ENCODE peak calls at places on chromosomes 4 and X, in nine cellular contexts. B is GM23338; K is K562; R is aorta; C is DND-41; M is effector memory CD4-positive, alpha-beta T cell; H is naive thymus-derived CD4-positive, alpha-beta T cell; S is pancreas; X is body of pancreas. F is an unnamed sample.

GRCh38 chrX:22314211-22314610 is 41.5 kb downstream of the CBLL2 start:
- DNase-seq in B (no peak), K (no peak), R (no peak), C (no peak), M (no peak), H (no peak), S (no peak), X (no peak), F (no peak)

GRCh38 chr4:81304871-81305270 is 89.8 kb upstream of the PRKG2 start:
- DNase-seq in B (no peak), K (no peak), R (no peak), C (no peak), M (no peak), H (no peak), S (no peak), X (no peak), F (no peak)

GRCh38 chr4:102326951-102327350 is 18.3 kb downstream of the SLC39A8 start:
- DNase-seq in B (no peak), K (no peak), R (no peak), C (no peak), M (no peak), H (no peak), S (no peak), X (no peak), F (no peak)

GRCh38 chr4:150972592-150972991 is 42.5 kb downstream of the LRBA start:
- DNase-seq in B (no peak), K (no peak), R (no peak), C (no peak), M (no peak), H (no peak), S (no peak), X (no peak), F (no peak)

GRCh38 chr4:2968381-2968780 is 5.0 kb downstream of the GRK4 start:
- DNase-seq in B (no peak), K (no peak), R (no peak), C (no peak), M (no peak), H (no peak), S (no peak), X (no peak), F (no peak)

GRCh38 chr4:183783933-183784622 is 121.0 kb upstream of the STOX2 start:
- DNase-seq in B (peak; percentile 60), K (no peak), R (no peak), C (no peak), M (no peak), H (no peak), S (no peak), X (no peak), F (no peak)

GRCh38 chr4:68732653-68733466 is 62.4 kb upstream of the UGT2B15 start:
- DNase-seq in B (no peak), K (no peak), R (no peak), C (no peak), M (no peak), H (no peak), S (peak; percentile 19), X (peak; percentile 56), F (no peak)

GRCh38 chr4:88457307-88458090 is 580 bp downstream of the HERC5 start:
- DNase-seq in B (peak; percentile 77), K (no peak), R (peak; percentile 86), C (peak; percentile 43), M (peak; percentile 43), H (no peak), S (peak; percentile 67), X (peak; percentile 57), F (no peak)

GRCh38 chrX:121307441-121307840 is 260.0 kb downstream of the GLUD2 start:
- DNase-seq in B (no peak), K (no peak), R (no peak), C (no peak), M (no peak), H (no peak), S (no peak), X (no peak), F (no peak)

GRCh38 chr4:27930976-27931375 is 1070.3 kb downstream of the STIM2 start:
- DNase-seq in B (no peak), K (no peak), R (no peak), C (no peak), M (no peak), H (no peak), S (no peak), X (no peak), F (no peak)

GRCh38 chrX:16826207-16826606 is 39.9 kb downstream of the TXLNG start:
- DNase-seq in B (no peak), K (peak; percentile 45), R (no peak), C (no peak), M (no peak), H (peak; percentile 21), S (no peak), X (no peak), F (no peak)

GRCh38 chr4:55008166-55009056 is 117.0 kb downstream of the KDR start:
- DNase-seq in B (peak; percentile 58), K (peak; percentile 26), R (no peak), C (no peak), M (no peak), H (no peak), S (no peak), X (no peak), F (no peak)

GRCh38 chrX:17525762-17526555 is 151.0 kb downstream of the NHS start:
- DNase-seq in B (no peak), K (no peak), R (no peak), C (no peak), M (no peak), H (no peak), S (no peak), X (no peak), F (no peak)

GRCh38 chr4:20679946-20680345 is 20.3 kb upstream of the PACRGL start:
- DNase-seq in B (no peak), K (no peak), R (no peak), C (no peak), M (no peak), H (no peak), S (no peak), X (no peak), F (no peak)

DNA sequence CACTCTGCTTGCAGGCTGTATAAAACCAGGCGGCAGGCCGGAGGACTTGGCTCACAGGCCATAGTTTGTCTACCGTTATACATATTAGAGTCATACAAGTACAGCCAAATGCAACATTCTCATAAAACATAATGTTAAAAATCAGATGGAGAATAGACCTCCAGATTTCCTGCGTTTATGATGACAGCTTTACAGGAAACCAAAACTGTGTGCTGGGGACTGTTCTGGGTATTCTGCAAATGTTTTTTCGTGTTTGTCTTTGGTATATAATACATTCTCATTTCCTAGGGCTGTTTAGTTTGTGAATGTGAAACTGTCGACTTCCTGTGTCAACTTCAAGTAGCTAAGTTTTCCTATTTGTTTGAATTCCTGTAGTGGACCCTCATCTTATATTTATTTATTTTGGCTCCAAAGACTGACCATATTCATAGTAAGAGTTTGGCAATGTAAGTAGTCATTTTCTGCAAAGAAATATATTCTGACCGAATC is 79.5 kb upstream of the FAM9C start:
- DNase-seq in B (no peak), K (no peak), R (no peak), C (no peak), M (no peak), H (peak; percentile 18), S (no peak), X (no peak), F (no peak)
- H3K27ac ChIP-seq in B (no peak overlapping the region), K (no peak overlapping the region), R (no peak overlapping the region), C (peak overlapping the region; percentile 88), M (peak overlapping the region; percentile 42), H (peak overlapping the region; percentile 52), S (no peak overlapping the region), X (no peak overlapping the region), F (peak overlapping the region; percentile 29)

DNA sequence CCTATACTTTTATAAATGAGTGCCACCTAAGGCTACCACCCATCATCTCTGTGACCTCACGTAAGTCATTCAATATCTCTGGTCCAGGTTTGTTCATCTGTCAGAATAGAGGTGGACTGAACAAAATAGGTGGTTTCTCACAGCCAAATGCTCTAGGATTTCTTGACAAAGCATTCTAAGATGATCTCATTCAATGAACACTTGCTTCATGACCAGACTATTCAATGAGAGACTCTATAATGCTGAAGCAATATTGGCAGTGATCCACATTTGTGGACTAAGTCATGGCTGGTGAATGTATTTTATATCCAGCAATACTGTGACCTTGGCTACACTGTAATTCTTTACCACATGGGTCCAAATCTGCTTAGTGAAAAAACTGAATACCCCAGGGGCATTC is 37.9 kb downstream of the LDB2 start:
- DNase-seq in B (no peak), K (no peak), R (no peak), C (no peak), M (no peak), H (no peak), S (no peak), X (no peak), F (no peak)
- H3K27ac ChIP-seq in B (no peak overlapping the region), K (no peak overlapping the region), R (no peak overlapping the region), C (no peak overlapping the region), M (no peak overlapping the region), H (no peak overlapping the region), S (no peak overlapping the region), X (no peak overlapping the region), F (no peak overlapping the region)

GRCh38 chrX:153707406-153707805 is 16.8 kb downstream of the BCAP31 start:
- DNase-seq in B (no peak), K (no peak), R (no peak), C (no peak), M (no peak), H (no peak), S (no peak), X (no peak), F (no peak)

GRCh38 chrX:153704021-153704526 is 16.3 kb downstream of the SLC6A8 start:
- DNase-seq in B (no peak), K (no peak), R (no peak), C (no peak), M (no peak), H (no peak), S (no peak), X (no peak), F (no peak)

GRCh38 chrX:153709726-153710674 is 14.2 kb downstream of the BCAP31 start:
- DNase-seq in B (no peak), K (no peak), R (no peak), C (no peak), M (no peak), H (no peak), S (peak; percentile 23), X (no peak), F (no peak)

GRCh38 chrX:153706799-153707198 is 17.4 kb downstream of the BCAP31 start:
- DNase-seq in B (no peak), K (no peak), R (no peak), C (no peak), M (no peak), H (no peak), S (no peak), X (no peak), F (no peak)

GRCh38 chrX:153708415-153708814 is 15.8 kb downstream of the BCAP31 start:
- DNase-seq in B (peak; percentile 73), K (peak; percentile 89), R (no peak), C (peak; percentile 49), M (no peak), H (peak; percentile 30), S (peak; percentile 83), X (peak; percentile 70), F (no peak)
- H3K27ac ChIP-seq in B (no peak overlapping the region), K (peak overlapping the region; percentile 60), R (no peak overlapping the region), C (no peak overlapping the region), M (no peak overlapping the region), H (peak overlapping the region; percentile 7), S (no peak overlapping the region), X (no peak overlapping the region), F (peak overlapping the region; percentile 42)

DNA sequence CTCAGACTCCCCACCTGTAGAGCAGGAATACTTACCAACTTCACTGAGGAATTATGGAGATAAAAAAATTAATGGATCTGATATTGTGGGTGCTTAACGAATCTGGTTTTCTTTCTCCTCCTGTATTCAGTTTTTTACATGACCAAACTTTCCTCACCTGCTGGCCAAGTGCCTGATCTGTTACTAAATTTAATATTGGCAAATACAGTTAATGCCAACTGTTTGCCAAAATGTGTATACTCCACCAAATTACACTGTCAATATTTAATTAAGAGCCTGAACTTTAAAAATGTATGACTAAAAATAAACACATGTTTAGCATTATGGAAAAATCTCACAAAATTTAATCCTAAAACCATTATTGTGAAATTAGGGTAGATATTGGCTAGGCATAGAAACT is 3.3 kb downstream of the PGRMC2 start:
- DNase-seq in B (no peak), K (no peak), R (no peak), C (no peak), M (no peak), H (no peak), S (peak; percentile 44), X (peak; percentile 34), F (no peak)
- H3K27ac ChIP-seq in B (no peak overlapping the region), K (no peak overlapping the region), R (no peak overlapping the region), C (no peak overlapping the region), M (no peak overlapping the region), H (no peak overlapping the region), S (no peak overlapping the region), X (no peak overlapping the region), F (no peak overlapping the region)

F was measured in vagina.